ENCODE peak calls at places on chromosome 10, in nine cellular contexts. V is psoas muscle; B is activated CD4-positive, alpha-beta T cell treated with anti-CD3 and anti-CD28 coated beads for 48 hours; Q is iPS-NIHi11; R is NCI-H1105 treated with DMSO at 0.1 percent for 48 hours; T is suprapubic skin; J is transverse colon; K is kidney tubule cell; W is naive thymus-derived CD4-positive, alpha-beta T cell. Y is an unnamed sample.
A peak's percentile ranks its signal among the peaks of the same experiment; 100 is the strongest.

GRCh38 chr10:91957091-91957490 is 33.5 kb downstream of the BTAF1 start:
- DNase-seq in T (no peak), Q (no peak), W (no peak), V (no peak), J (no peak), R (no peak), B (no peak), K (no peak), Y (no peak)

GRCh38 chr10:128060341-128060851 is 65.8 kb downstream of the MKI67 start:
- DNase-seq in T (peak; percentile 65), R (no peak), Q (no peak), V (no peak), J (no peak), W (no peak), K (no peak), B (no peak), Y (no peak)

GRCh38 chr10:101067356-101068083 is 5.7 kb downstream of the KAZALD1 start:
- DNase-seq in T (peak; percentile 87), Q (peak; percentile 82), V (peak; percentile 64), W (peak; percentile 79), J (peak; percentile 82), R (peak; percentile 66), K (peak; percentile 84), B (peak; percentile 86), Y (peak; percentile 76)

GRCh38 chr10:80187465-80188409 is 17.6 kb downstream of the ANXA11 start:
- DNase-seq in R (no peak), T (no peak), Q (no peak), J (peak; percentile 83), V (peak; percentile 21), B (peak; percentile 73), K (no peak), W (peak; percentile 63), Y (no peak)

GRCh38 chr10:101038486-101038885 is 7.5 kb downstream of the SFXN3 start:
- DNase-seq in J (no peak), T (no peak), W (no peak), K (no peak), V (no peak), Q (peak; percentile 19), B (no peak), R (no peak), Y (no peak)

GRCh38 chr10:14489522-14490177 is 158.9 kb upstream of the FRMD4A start:
- DNase-seq in W (no peak), R (no peak), V (no peak), T (no peak), B (no peak), K (no peak), Q (no peak), J (no peak), Y (no peak)

GRCh38 chr10:79137404-79137803 is 68.6 kb downstream of the ZMIZ1 start:
- DNase-seq in R (no peak), W (no peak), K (no peak), T (no peak), V (no peak), J (no peak), Q (no peak), B (no peak), Y (no peak)

GRCh38 chr10:98460837-98461499 is 14.2 kb upstream of the HPS1 start:
- DNase-seq in J (peak; percentile 63), K (peak; percentile 92), B (no peak), T (no peak), Q (no peak), V (no peak), W (no peak), R (no peak), Y (peak; percentile 95)

GRCh38 chr10:124063736-124064135 is 29.7 kb downstream of the CHST15 start:
- DNase-seq in V (no peak), W (no peak), K (peak; percentile 57), Q (no peak), T (no peak), J (peak; percentile 47), B (no peak), R (peak; percentile 67), Y (peak; percentile 34)

GRCh38 chr10:103493362-103493871 is at the start of gene NEURL1:
- DNase-seq in K (no peak), T (no peak), Q (peak; percentile 81), R (peak; percentile 39), B (peak; percentile 31), W (peak; percentile 47), J (no peak), V (no peak), Y (no peak)

GRCh38 chr10:100872034-100872791 is 40.5 kb upstream of the SLF2 start:
- DNase-seq in K (peak; percentile 70), R (peak; percentile 32), W (peak; percentile 64), B (peak; percentile 83), Q (peak; percentile 90), T (no peak), J (peak; percentile 17), V (no peak), Y (no peak)

GRCh38 chr10:118960166-118961090 is 69.1 kb upstream of the NANOS1 start:
- DNase-seq in Q (no peak), K (no peak), T (peak; percentile 80), W (no peak), V (peak; percentile 59), J (no peak), B (no peak), R (no peak), Y (no peak)

GRCh38 chr10:25505466-25505865 is 330.7 kb downstream of the GPR158 start:
- DNase-seq in R (no peak), V (no peak), B (no peak), Q (no peak), J (no peak), W (no peak), T (no peak), K (no peak), Y (no peak)

GRCh38 chr10:22849077-22849810 is 78.6 kb upstream of the ARMC3 start:
- DNase-seq in V (peak; percentile 65), Q (no peak), K (peak; percentile 27), R (no peak), W (no peak), B (peak; percentile 20), J (peak; percentile 58), T (peak; percentile 89), Y (peak; percentile 63)

Y was measured in renal cortical epithelial cell.